ENCODE peak calls at places on chromosomes 12 and 14, in four cellular contexts. X is NCI-H2029 treated with DMSO at 0.1 percent for 48 hours, O is IMR-90, R is T-helper 2 cell. M is an unnamed sample.

GRCh38 chr12:78204926-78205325 is 374.2 kb downstream of the NAV3 start:
- DNase-seq in X (no peak), R (no peak), O (peak; percentile 11), M (no peak)

GRCh38 chr12:121893901-121894540 is 5.4 kb downstream of the PSMD9 start:
- DNase-seq in R (no peak), X (no peak), O (peak; percentile 77), M (peak; percentile 76)

GRCh38 chr14:81219821-81220487 is 805 bp downstream of the GTF2A1 start:
- DNase-seq in O (peak; percentile 7), R (peak; percentile 33), X (no peak), M (peak; percentile 78)

GRCh38 chr12:113092478-113093408 is 36.2 kb downstream of the DTX1 start:
- DNase-seq in R (no peak), O (no peak), X (no peak), M (peak; percentile 70)

GRCh38 chr12:39619316-39619659 is 315 bp downstream of the ABCD2 start:
- DNase-seq in O (no peak), R (no peak), X (no peak), M (no peak)

GRCh38 chr12:11171145-11171952 is at the start of gene SMIM10L1:
- DNase-seq in X (peak; percentile 66), R (peak; percentile 82), O (peak; percentile 94), M (peak; percentile 98)

GRCh38 chr12:93662961-93663728 is 14.0 kb upstream of the CRADD start:
- DNase-seq in R (no peak), X (peak; percentile 2), O (peak; percentile 33), M (peak; percentile 60)

GRCh38 chr12:103441437-103442186 is 54.2 kb downstream of the C12orf42 start:
- DNase-seq in R (no peak), O (no peak), X (no peak), M (no peak)

GRCh38 chr14:65103150-65103760 is 938 bp upstream of the MAX start:
- DNase-seq in X (no peak), R (no peak), O (peak; percentile 27), M (peak; percentile 29)

GRCh38 chr12:22684526-22685118 is 59.7 kb downstream of the ETNK1 start:
- DNase-seq in R (no peak), X (no peak), O (peak; percentile 59), M (peak; percentile 59)

GRCh38 chr12:30973171-30973570 is 46.6 kb downstream of the TSPAN11 start:
- DNase-seq in X (no peak), R (no peak), O (no peak), M (no peak)

GRCh38 chr12:44357476-44357875 is 518.6 kb downstream of the NELL2 start:
- DNase-seq in O (no peak), X (no peak), R (no peak), M (no peak)

GRCh38 chr12:53159195-53159834 is 21.2 kb upstream of the ZNF740 start:
- DNase-seq in R (peak; percentile 79), X (peak; percentile 78), O (peak; percentile 74), M (peak; percentile 85)

GRCh38 chr12:91111366-91112321 is at the start of gene LUM:
- DNase-seq in R (no peak), O (peak; percentile 69), X (no peak), M (peak; percentile 71)

GRCh38 chr14:73458219-73458976 is at the start of gene NUMB:
- DNase-seq in X (peak; percentile 90), O (peak; percentile 100), R (peak; percentile 95), M (peak; percentile 99)

GRCh38 chr12:31651893-31652521 is 7.5 kb upstream of the ETFBKMT start:
- DNase-seq in O (no peak), R (no peak), X (no peak), M (no peak)

GRCh38 chr12:1176191-1176590 is 185.2 kb downstream of the ERC1 start:
- DNase-seq in X (no peak), O (no peak), R (no peak), M (no peak)

GRCh38 chr14:31592122-31592521 is 30.9 kb downstream of the NUBPL start:
- DNase-seq in R (no peak), X (no peak), O (no peak), M (no peak)

GRCh38 chr14:36455241-36455627 is 64.8 kb downstream of the NKX2-1 start:
- DNase-seq in O (no peak), X (no peak), R (no peak), M (no peak)

GRCh38 chr14:102063092-102063807 is 23.6 kb downstream of the HSP90AA1 start:
- DNase-seq in O (peak; percentile 83), R (peak; percentile 63), X (no peak), M (peak; percentile 87)

GRCh38 chr14:23861666-23862065 is 91.9 kb upstream of the DHRS4 start:
- DNase-seq in X (no peak), R (no peak), O (no peak), M (peak; percentile 15)

GRCh38 chr14:45610303-45610702 is 357.3 kb upstream of the MIS18BP1 start:
- DNase-seq in R (no peak), X (no peak), O (no peak), M (peak; percentile 47)

GRCh38 chr14:32366995-32367394 is 37.9 kb downstream of the AKAP6 start:
- DNase-seq in R (no peak), O (no peak), X (peak; percentile 79), M (no peak)

GRCh38 chr12:82425241-82425640 is 66.9 kb downstream of the METTL25 start:
- DNase-seq in X (no peak), R (no peak), O (peak; percentile 73), M (no peak)

GRCh38 chr12:67698711-67699603 is 50.4 kb downstream of the DYRK2 start:
- DNase-seq in X (no peak), R (peak; percentile 5), O (peak; percentile 52), M (no peak)

GRCh38 chr12:10853746-10854145 is 4.5 kb upstream of the PRR4 start:
- DNase-seq in O (no peak), X (no peak), R (no peak), M (no peak)

GRCh38 chr12:67269632-67270578 is 747 bp downstream of the CAND1 start:
- DNase-seq in X (peak; percentile 29), O (no peak), R (peak; percentile 45), M (peak; percentile 69)

GRCh38 chr14:34039428-34040047 is 88.7 kb upstream of the EGLN3 start:
- DNase-seq in R (no peak), X (no peak), O (no peak), M (no peak)

GRCh38 chr12:24083787-24084186 is 134.3 kb upstream of the SOX5 start:
- DNase-seq in X (no peak), R (no peak), O (no peak), M (no peak)

GRCh38 chr12:62653740-62654139 is 187.1 kb downstream of the MON2 start:
- DNase-seq in R (no peak), O (no peak), X (no peak), M (no peak)

GRCh38 chr14:89246290-89246689 is 170.7 kb downstream of the FOXN3 start:
- DNase-seq in X (no peak), O (no peak), R (no peak), M (no peak)

GRCh38 chr14:35050652-35051051 is 4.6 kb downstream of the FAM177A1 start:
- DNase-seq in X (no peak), O (peak; percentile 72), R (no peak), M (peak; percentile 19)

GRCh38 chr12:131671276-131671675 is 39.6 kb upstream of the SFSWAP start:
- DNase-seq in O (no peak), X (no peak), R (no peak), M (no peak)

GRCh38 chr12:106195638-106196037 is 52.2 kb downstream of the CKAP4 start:
- DNase-seq in X (no peak), R (no peak), O (peak; percentile 10), M (peak; percentile 9)

GRCh38 chr12:49674318-49674985 is 32.8 kb downstream of the FMNL3 start:
- DNase-seq in X (no peak), R (no peak), O (peak; percentile 41), M (no peak)

GRCh38 chr12:104506691-104507401 is 50.1 kb downstream of the CHST11 start:
- DNase-seq in R (no peak), O (no peak), X (peak; percentile 91), M (no peak)

GRCh38 chr12:69966409-69966808 is 141.4 kb downstream of the MYRFL start:
- DNase-seq in O (peak; percentile 55), R (no peak), X (no peak), M (peak; percentile 16)

GRCh38 chr14:103105580-103106168 is 11.1 kb downstream of the EXOC3L4 start:
- DNase-seq in X (no peak), R (no peak), O (no peak), M (no peak)

M was measured in hepatocyte.